ENCODE peak calls at places on chromosome 1, in eight cellular contexts. G, W, A, J, V, T, S and X are unnamed samples.

GRCh38 chr1:227785812-227786608 is 29.5 kb upstream of the PRSS38 start:
- DNase-seq in V (no peak), J (no peak), S (no peak), W (no peak), A (no peak), G (no peak), T (peak; percentile 47), X (peak; percentile 8)

GRCh38 chr1:22500476-22500875 is 48.8 kb downstream of the ZBTB40 start:
- DNase-seq in G (peak; percentile 35), S (no peak), A (peak; percentile 73), W (peak; percentile 56), V (peak; percentile 70), T (no peak), J (peak; percentile 19), X (peak; percentile 18)

GRCh38 chr1:111798580-111798979 is 42.9 kb downstream of the DDX20 start:
- DNase-seq in V (no peak), A (no peak), S (no peak), J (no peak), W (no peak), T (no peak), G (no peak), X (no peak)

GRCh38 chr1:32904797-32905196 is 3.6 kb upstream of the TMEM54 start:
- DNase-seq in J (no peak), V (no peak), T (no peak), G (no peak), S (no peak), A (no peak), W (no peak), X (no peak)

GRCh38 chr1:121586369-121587229 is 401.8 kb downstream of the SRGAP2C start:
- DNase-seq in S (no peak), G (peak; percentile 0), T (no peak), A (no peak), W (no peak), V (no peak), J (no peak), X (peak; percentile 7)

GRCh38 chr1:153337980-153338853 is 10.4 kb downstream of the PGLYRP4 start:
- DNase-seq in G (no peak), T (no peak), V (no peak), W (no peak), A (no peak), S (no peak), J (no peak), X (no peak)

GRCh38 chr1:228827026-228827425 is 91.7 kb downstream of the RHOU start:
- DNase-seq in A (no peak), V (peak; percentile 29), W (no peak), J (no peak), S (no peak), G (no peak), T (peak; percentile 62), X (peak; percentile 47)

GRCh38 chr1:236930503-236930902 is 73.7 kb downstream of the MT1HL1 start:
- DNase-seq in J (no peak), T (no peak), V (no peak), W (no peak), S (no peak), A (no peak), G (no peak), X (no peak)

GRCh38 chr1:235259133-235259778 is 68.7 kb downstream of the ARID4B start:
- DNase-seq in W (no peak), J (no peak), G (no peak), T (no peak), V (no peak), S (no peak), A (no peak), X (no peak)

GRCh38 chr1:173545688-173546087 is 57.2 kb downstream of the SLC9C2 start:
- DNase-seq in W (no peak), T (no peak), V (no peak), S (no peak), G (no peak), J (no peak), A (no peak), X (no peak)

GRCh38 chr1:182235952-182236650 is 155.5 kb downstream of the GLUL start:
- DNase-seq in V (no peak), T (no peak), S (peak; percentile 98), W (no peak), A (peak; percentile 51), G (peak; percentile 9), J (no peak), X (no peak)

GRCh38 chr1:101079341-101079740 is 53.8 kb upstream of the DPH5 start:
- DNase-seq in J (no peak), W (no peak), A (no peak), T (no peak), G (no peak), S (no peak), V (no peak), X (no peak)

GRCh38 chr1:157995575-157996169 is 2.2 kb downstream of the KIRREL1 start:
- DNase-seq in J (no peak), G (no peak), T (peak; percentile 56), A (no peak), W (no peak), S (no peak), V (no peak), X (no peak)

GRCh38 chr1:243230914-243231313 is 24.2 kb downstream of the CEP170 start:
- DNase-seq in S (peak; percentile 54), W (no peak), J (no peak), V (peak; percentile 40), A (peak; percentile 25), G (no peak), T (no peak), X (peak; percentile 8)

GRCh38 chr1:241270016-241270415 is 87.0 kb downstream of the RGS7 start:
- DNase-seq in T (no peak), J (no peak), S (no peak), A (no peak), V (no peak), W (no peak), G (no peak), X (no peak)

GRCh38 chr1:100578201-100578600 is 40.3 kb downstream of the GPR88 start:
- DNase-seq in A (no peak), W (no peak), T (no peak), J (no peak), G (peak; percentile 8), S (no peak), V (no peak), X (no peak)

GRCh38 chr1:61124691-61125090 is 42.3 kb downstream of the NFIA start:
- DNase-seq in G (no peak), V (no peak), A (no peak), S (no peak), J (no peak), W (no peak), T (no peak), X (no peak)

GRCh38 chr1:246577720-246578106 is 11.5 kb downstream of the CNST start:
- DNase-seq in G (no peak), J (no peak), V (no peak), A (no peak), W (no peak), T (no peak), S (peak; percentile 52), X (no peak)

GRCh38 chr1:19418503-19418971 is 66.8 kb downstream of the CAPZB start:
- DNase-seq in W (no peak), A (no peak), G (peak; percentile 46), T (no peak), V (peak; percentile 67), J (no peak), S (no peak), X (no peak)

GRCh38 chr1:54728027-54728426 is 12.4 kb downstream of the TTC4 start:
- DNase-seq in W (no peak), G (no peak), V (peak; percentile 10), T (no peak), A (no peak), J (no peak), S (no peak), X (no peak)

GRCh38 chr1:25573591-25573930 is 30.2 kb downstream of the LDLRAP1 start:
- DNase-seq in V (no peak), G (no peak), J (no peak), W (no peak), S (no peak), T (no peak), A (peak; percentile 48), X (no peak)

GRCh38 chr1:9651565-9652378 is at the start of gene PIK3CD:
- DNase-seq in V (peak; percentile 54), S (no peak), T (peak; percentile 91), A (peak; percentile 34), W (peak; percentile 24), J (no peak), G (peak; percentile 8), X (peak; percentile 83)

GRCh38 chr1:204990721-204991341 is 52.2 kb upstream of the CNTN2 start:
- DNase-seq in J (no peak), T (no peak), V (no peak), S (no peak), W (no peak), G (no peak), A (no peak), X (no peak)

GRCh38 chr1:21317035-21317689 is 26.9 kb upstream of the ECE1 start:
- DNase-seq in A (no peak), V (peak; percentile 70), W (no peak), S (no peak), G (peak; percentile 73), J (no peak), T (peak; percentile 24), X (no peak)

GRCh38 chr1:232308616-232309015 is 321.3 kb downstream of the SIPA1L2 start:
- DNase-seq in T (no peak), G (peak; percentile 20), A (no peak), W (no peak), S (no peak), J (no peak), V (peak; percentile 21), X (no peak)

GRCh38 chr1:34398916-34399275 is 222.2 kb downstream of the C1orf94 start:
- DNase-seq in A (no peak), G (no peak), V (no peak), W (no peak), T (peak; percentile 53), S (peak; percentile 8), J (no peak), X (peak; percentile 28)

GRCh38 chr1:16111771-16112557 is 38.5 kb upstream of the FAM131C start:
- DNase-seq in J (no peak), W (no peak), G (peak; percentile 66), S (no peak), A (no peak), T (peak; percentile 51), V (peak; percentile 79), X (no peak)

GRCh38 chr1:244751271-244751895 is 84.1 kb upstream of the COX20 start:
- DNase-seq in V (no peak), W (no peak), T (no peak), G (no peak), J (no peak), S (no peak), A (no peak), X (no peak)

GRCh38 chr1:52825868-52826267 is 16.7 kb upstream of the ZYG11A start:
- DNase-seq in T (no peak), W (no peak), G (no peak), V (peak; percentile 30), J (no peak), S (peak; percentile 8), A (peak; percentile 17), X (no peak)

GRCh38 chr1:207103892-207104373 is at the start of gene C4BPA:
- DNase-seq in S (no peak), W (no peak), G (no peak), J (no peak), A (no peak), V (no peak), T (no peak), X (no peak)

GRCh38 chr1:229116114-229116513 is 154.8 kb upstream of the RAB4A start:
- DNase-seq in V (no peak), T (no peak), A (no peak), J (no peak), W (no peak), G (no peak), S (no peak), X (no peak)

GRCh38 chr1:35692310-35692709 is 26.4 kb downstream of the C1orf216 start:
- DNase-seq in T (no peak), V (no peak), S (peak; percentile 25), A (no peak), G (no peak), J (no peak), W (no peak), X (no peak)

GRCh38 chr1:2106681-2107405 is 56.6 kb downstream of the PRKCZ start:
- DNase-seq in W (no peak), G (no peak), A (no peak), V (no peak), T (no peak), J (no peak), S (no peak), X (no peak)

GRCh38 chr1:232016636-232017035 is 390.0 kb downstream of the DISC1 start:
- DNase-seq in V (peak; percentile 30), T (no peak), G (no peak), W (no peak), J (no peak), S (no peak), A (no peak), X (no peak)